ENCODE peak calls at places on chromosomes 7 and 10, in six cellular contexts. Q is HT-29; B is activated naive CD8-positive, alpha-beta T cell treated with anti-CD3 and anti-CD28 coated beads for 36 hours; J is Peyer's patch; N is MV-4-11; V is substantia nigra. W is an unnamed sample.

GRCh38 chr7:75966209-75966961 is 28.0 kb downstream of the TMEM120A start:
- DNase-seq in Q (no peak), J (no peak), V (peak), N (no peak), B (no peak), W (no peak)

GRCh38 chr10:3806603-3807002 is 21.6 kb upstream of the KLF6 start:
- DNase-seq in N (no peak), V (no peak), J (no peak), B (no peak), Q (peak), W (no peak)

GRCh38 chr7:66016131-66016461 is 34.1 kb upstream of the GUSB start:
- DNase-seq in V (no peak), J (no peak), Q (peak), B (no peak), N (no peak), W (no peak)

GRCh38 chr10:129622736-129623135 is 155.7 kb downstream of the MGMT start:
- DNase-seq in B (no peak), Q (peak), N (no peak), V (no peak), J (no peak), W (no peak)

GRCh38 chr10:62528441-62528840 is 154.3 kb downstream of the ZNF365 start:
- DNase-seq in B (no peak), Q (peak), V (no peak), N (peak), J (no peak), W (peak)

GRCh38 chr10:6009961-6010360 is 32.6 kb upstream of the IL15RA start:
- DNase-seq in N (no peak), J (no peak), B (no peak), Q (no peak), V (no peak), W (no peak)

GRCh38 chr10:3961082-3961481 is 176.1 kb upstream of the KLF6 start:
- DNase-seq in B (peak), V (no peak), Q (no peak), N (no peak), J (no peak), W (no peak)

GRCh38 chr10:76009531-76009930 is 578.1 kb downstream of the LRMDA start:
- DNase-seq in N (no peak), Q (no peak), B (no peak), J (no peak), V (no peak), W (no peak)

GRCh38 chr7:99039384-99039891 is 104.5 kb downstream of the SMURF1 start:
- DNase-seq in N (no peak), V (no peak), B (no peak), J (no peak), Q (no peak), W (no peak)

GRCh38 chr7:6015917-6016652 is 7.0 kb downstream of the AIMP2 start:
- DNase-seq in Q (no peak), V (peak), B (no peak), J (no peak), N (no peak), W (no peak)

GRCh38 chr7:95636140-95636539 is 39.8 kb upstream of the PDK4 start:
- DNase-seq in N (no peak), J (no peak), V (no peak), B (no peak), Q (no peak), W (no peak)

GRCh38 chr7:22651036-22651435 is 76.0 kb upstream of the IL6 start:
- DNase-seq in V (no peak), J (no peak), Q (no peak), N (no peak), B (no peak), W (no peak)

GRCh38 chr7:64640504-64640903 is 25.4 kb upstream of the ZNF107 start:
- DNase-seq in B (no peak), N (peak), J (no peak), Q (no peak), V (no peak), W (peak)

GRCh38 chr10:34139559-34139958 is 675.5 kb downstream of the PARD3 start:
- DNase-seq in N (no peak), V (no peak), J (no peak), B (no peak), Q (no peak), W (no peak)

GRCh38 chr10:87927091-87927490 is 63.7 kb downstream of the PTEN start:
- DNase-seq in Q (no peak), B (no peak), V (no peak), J (no peak), N (no peak), W (no peak)

GRCh38 chr7:158500651-158501052 is 87.0 kb downstream of the PTPRN2 start:
- DNase-seq in V (no peak), B (no peak), N (no peak), J (no peak), Q (no peak), W (no peak)

GRCh38 chr7:114082934-114083647 is 164.3 kb upstream of the PPP1R3A start:
- DNase-seq in Q (no peak), B (no peak), N (peak), V (no peak), J (no peak), W (no peak)

GRCh38 chr7:152462995-152463713 is 27.4 kb upstream of the KMT2C start:
- DNase-seq in N (no peak), B (no peak), V (no peak), Q (peak), J (no peak), W (no peak)

GRCh38 chr7:18212788-18213187 is 185.1 kb upstream of the PRPS1L1 start:
- DNase-seq in Q (no peak), B (no peak), J (no peak), N (no peak), V (no peak), W (no peak)

GRCh38 chr10:24449334-24449740 is 240.4 kb downstream of the KIAA1217 start:
- DNase-seq in J (no peak), B (no peak), Q (no peak), V (no peak), N (no peak), W (no peak)

W was measured in KBM-7.